ENCODE peak calls at places on chromosomes 5 and 9, in four cellular contexts. One of them, this sample, is unnamed.

GRCh38 chr5:77030097-77031071 is at the start of gene AGGF1:
- DNase-seq in AG08395: peak
- DNase-seq in activated CD8-positive, alpha-beta memory T cell treated with anti-CD3 and anti-CD28 coated beads, Interleukin-2, amount 50 U/mL, for 4 hours: peak
- DNase-seq in activated T-cell treated with anti-CD3 and anti-CD28 coated beads for 1 hour: peak
- DNase-seq in this sample: peak

GRCh38 chr5:68196876-68197275 is 18.7 kb upstream of the PIK3R1 start:
- DNase-seq in activated CD8-positive, alpha-beta memory T cell treated with anti-CD3 and anti-CD28 coated beads, Interleukin-2, amount 50 U/mL, for 4 hours: no peak
- DNase-seq in AG08395: no peak
- DNase-seq in activated T-cell treated with anti-CD3 and anti-CD28 coated beads for 1 hour: no peak
- DNase-seq in this sample: no peak

GRCh38 chr9:32839486-32839885 is 56.1 kb downstream of the TMEM215 start:
- DNase-seq in AG08395: no peak
- DNase-seq in activated T-cell treated with anti-CD3 and anti-CD28 coated beads for 1 hour: no peak
- DNase-seq in activated CD8-positive, alpha-beta memory T cell treated with anti-CD3 and anti-CD28 coated beads, Interleukin-2, amount 50 U/mL, for 4 hours: no peak
- DNase-seq in this sample: no peak

GRCh38 chr9:131700076-131700475 is 39.8 kb downstream of the RAPGEF1 start:
- DNase-seq in activated T-cell treated with anti-CD3 and anti-CD28 coated beads for 1 hour: no peak
- DNase-seq in AG08395: no peak
- DNase-seq in activated CD8-positive, alpha-beta memory T cell treated with anti-CD3 and anti-CD28 coated beads, Interleukin-2, amount 50 U/mL, for 4 hours: no peak
- DNase-seq in this sample: no peak

GRCh38 chr9:117775576-117775975 is 71.4 kb downstream of the TLR4 start:
- DNase-seq in activated CD8-positive, alpha-beta memory T cell treated with anti-CD3 and anti-CD28 coated beads, Interleukin-2, amount 50 U/mL, for 4 hours: no peak
- DNase-seq in activated T-cell treated with anti-CD3 and anti-CD28 coated beads for 1 hour: no peak
- DNase-seq in AG08395: no peak
- DNase-seq in this sample: no peak

GRCh38 chr5:55003432-55004065 is 18.2 kb upstream of the ESM1 start:
- DNase-seq in AG08395: no peak
- DNase-seq in activated T-cell treated with anti-CD3 and anti-CD28 coated beads for 1 hour: no peak
- DNase-seq in activated CD8-positive, alpha-beta memory T cell treated with anti-CD3 and anti-CD28 coated beads, Interleukin-2, amount 50 U/mL, for 4 hours: no peak
- DNase-seq in this sample: no peak

GRCh38 chr9:111599092-111599947 is at the start of gene PTGR1:
- DNase-seq in activated T-cell treated with anti-CD3 and anti-CD28 coated beads for 1 hour: no peak
- DNase-seq in activated CD8-positive, alpha-beta memory T cell treated with anti-CD3 and anti-CD28 coated beads, Interleukin-2, amount 50 U/mL, for 4 hours: peak
- DNase-seq in AG08395: peak
- DNase-seq in this sample: no peak

GRCh38 chr9:127829205-127829935 is 25.1 kb downstream of the ENG start:
- DNase-seq in activated CD8-positive, alpha-beta memory T cell treated with anti-CD3 and anti-CD28 coated beads, Interleukin-2, amount 50 U/mL, for 4 hours: no peak
- DNase-seq in activated T-cell treated with anti-CD3 and anti-CD28 coated beads for 1 hour: no peak
- DNase-seq in AG08395: no peak
- DNase-seq in this sample: no peak

GRCh38 chr5:149434162-149435014 is 55.3 kb upstream of the IL17B start:
- DNase-seq in activated CD8-positive, alpha-beta memory T cell treated with anti-CD3 and anti-CD28 coated beads, Interleukin-2, amount 50 U/mL, for 4 hours: peak
- DNase-seq in AG08395: peak
- DNase-seq in activated T-cell treated with anti-CD3 and anti-CD28 coated beads for 1 hour: peak
- DNase-seq in this sample: peak

GRCh38 chr9:36855443-36856315 is 178.4 kb downstream of the PAX5 start:
- DNase-seq in AG08395: no peak
- DNase-seq in activated T-cell treated with anti-CD3 and anti-CD28 coated beads for 1 hour: no peak
- DNase-seq in activated CD8-positive, alpha-beta memory T cell treated with anti-CD3 and anti-CD28 coated beads, Interleukin-2, amount 50 U/mL, for 4 hours: no peak
- DNase-seq in this sample: no peak

GRCh38 chr9:109213300-109214121 is 46.5 kb upstream of the FRRS1L start:
- DNase-seq in AG08395: no peak
- DNase-seq in activated T-cell treated with anti-CD3 and anti-CD28 coated beads for 1 hour: no peak
- DNase-seq in activated CD8-positive, alpha-beta memory T cell treated with anti-CD3 and anti-CD28 coated beads, Interleukin-2, amount 50 U/mL, for 4 hours: no peak
- DNase-seq in this sample: no peak

GRCh38 chr9:79555474-79555873 is 16.3 kb upstream of the TLE4 start:
- DNase-seq in activated T-cell treated with anti-CD3 and anti-CD28 coated beads for 1 hour: no peak
- DNase-seq in AG08395: no peak
- DNase-seq in activated CD8-positive, alpha-beta memory T cell treated with anti-CD3 and anti-CD28 coated beads, Interleukin-2, amount 50 U/mL, for 4 hours: no peak
- DNase-seq in this sample: no peak

GRCh38 chr9:137136261-137136925 is 2.6 kb upstream of the GRIN1 start:
- DNase-seq in AG08395: no peak
- DNase-seq in activated T-cell treated with anti-CD3 and anti-CD28 coated beads for 1 hour: no peak
- DNase-seq in activated CD8-positive, alpha-beta memory T cell treated with anti-CD3 and anti-CD28 coated beads, Interleukin-2, amount 50 U/mL, for 4 hours: no peak
- DNase-seq in this sample: no peak

GRCh38 chr5:135188233-135188909 is 154.3 kb upstream of the PITX1 start:
- DNase-seq in AG08395: no peak
- DNase-seq in activated CD8-positive, alpha-beta memory T cell treated with anti-CD3 and anti-CD28 coated beads, Interleukin-2, amount 50 U/mL, for 4 hours: no peak
- DNase-seq in activated T-cell treated with anti-CD3 and anti-CD28 coated beads for 1 hour: no peak
- DNase-seq in this sample: no peak

GRCh38 chr9:2469681-2470141 is 151.9 kb upstream of the VLDLR start:
- DNase-seq in activated CD8-positive, alpha-beta memory T cell treated with anti-CD3 and anti-CD28 coated beads, Interleukin-2, amount 50 U/mL, for 4 hours: no peak
- DNase-seq in AG08395: peak
- DNase-seq in activated T-cell treated with anti-CD3 and anti-CD28 coated beads for 1 hour: no peak
- DNase-seq in this sample: no peak

GRCh38 chr5:27315541-27316282 is 277.3 kb upstream of the CDH9 start:
- DNase-seq in activated CD8-positive, alpha-beta memory T cell treated with anti-CD3 and anti-CD28 coated beads, Interleukin-2, amount 50 U/mL, for 4 hours: no peak
- DNase-seq in AG08395: peak
- DNase-seq in activated T-cell treated with anti-CD3 and anti-CD28 coated beads for 1 hour: no peak
- DNase-seq in this sample: no peak

GRCh38 chr5:74075900-74076484 is 450.0 kb downstream of the ARHGEF28 start:
- DNase-seq in AG08395: no peak
- DNase-seq in activated T-cell treated with anti-CD3 and anti-CD28 coated beads for 1 hour: no peak
- DNase-seq in activated CD8-positive, alpha-beta memory T cell treated with anti-CD3 and anti-CD28 coated beads, Interleukin-2, amount 50 U/mL, for 4 hours: no peak
- DNase-seq in this sample: no peak

GRCh38 chr9:112489876-112490661 is 3.4 kb downstream of the KIAA1958 start:
- DNase-seq in activated T-cell treated with anti-CD3 and anti-CD28 coated beads for 1 hour: no peak
- DNase-seq in AG08395: no peak
- DNase-seq in activated CD8-positive, alpha-beta memory T cell treated with anti-CD3 and anti-CD28 coated beads, Interleukin-2, amount 50 U/mL, for 4 hours: no peak
- DNase-seq in this sample: no peak

GRCh38 chr9:14345586-14346237 is 31.8 kb upstream of the NFIB start:
- DNase-seq in activated T-cell treated with anti-CD3 and anti-CD28 coated beads for 1 hour: no peak
- DNase-seq in AG08395: no peak
- DNase-seq in activated CD8-positive, alpha-beta memory T cell treated with anti-CD3 and anti-CD28 coated beads, Interleukin-2, amount 50 U/mL, for 4 hours: no peak
- DNase-seq in this sample: no peak

GRCh38 chr9:134010774-134011173 is 14.5 kb upstream of the BRD3OS start:
- DNase-seq in activated T-cell treated with anti-CD3 and anti-CD28 coated beads for 1 hour: no peak
- DNase-seq in AG08395: peak
- DNase-seq in activated CD8-positive, alpha-beta memory T cell treated with anti-CD3 and anti-CD28 coated beads, Interleukin-2, amount 50 U/mL, for 4 hours: no peak
- DNase-seq in this sample: no peak

GRCh38 chr5:73441377-73441776 is 7.2 kb downstream of the FOXD1 start:
- DNase-seq in AG08395: no peak
- DNase-seq in activated CD8-positive, alpha-beta memory T cell treated with anti-CD3 and anti-CD28 coated beads, Interleukin-2, amount 50 U/mL, for 4 hours: no peak
- DNase-seq in activated T-cell treated with anti-CD3 and anti-CD28 coated beads for 1 hour: no peak
- DNase-seq in this sample: no peak

GRCh38 chr9:37399336-37399735 is 23.2 kb upstream of the GRHPR start:
- DNase-seq in activated T-cell treated with anti-CD3 and anti-CD28 coated beads for 1 hour: no peak
- DNase-seq in AG08395: no peak
- DNase-seq in activated CD8-positive, alpha-beta memory T cell treated with anti-CD3 and anti-CD28 coated beads, Interleukin-2, amount 50 U/mL, for 4 hours: no peak
- DNase-seq in this sample: no peak

GRCh38 chr9:20408513-20408912 is 213.8 kb downstream of the MLLT3 start:
- DNase-seq in activated CD8-positive, alpha-beta memory T cell treated with anti-CD3 and anti-CD28 coated beads, Interleukin-2, amount 50 U/mL, for 4 hours: no peak
- DNase-seq in AG08395: no peak
- DNase-seq in activated T-cell treated with anti-CD3 and anti-CD28 coated beads for 1 hour: no peak
- DNase-seq in this sample: no peak

GRCh38 chr9:76441551-76442322 is 17.2 kb upstream of the GCNT1 start:
- DNase-seq in activated CD8-positive, alpha-beta memory T cell treated with anti-CD3 and anti-CD28 coated beads, Interleukin-2, amount 50 U/mL, for 4 hours: no peak
- DNase-seq in AG08395: peak
- DNase-seq in activated T-cell treated with anti-CD3 and anti-CD28 coated beads for 1 hour: no peak
- DNase-seq in this sample: peak

GRCh38 chr5:157312492-157312891 is 46.6 kb downstream of the CYFIP2 start:
- DNase-seq in AG08395: peak
- DNase-seq in activated CD8-positive, alpha-beta memory T cell treated with anti-CD3 and anti-CD28 coated beads, Interleukin-2, amount 50 U/mL, for 4 hours: peak
- DNase-seq in activated T-cell treated with anti-CD3 and anti-CD28 coated beads for 1 hour: peak
- DNase-seq in this sample: peak

GRCh38 chr9:91960367-91960766 is 10.3 kb upstream of the ROR2 start:
- DNase-seq in activated CD8-positive, alpha-beta memory T cell treated with anti-CD3 and anti-CD28 coated beads, Interleukin-2, amount 50 U/mL, for 4 hours: no peak
- DNase-seq in AG08395: no peak
- DNase-seq in activated T-cell treated with anti-CD3 and anti-CD28 coated beads for 1 hour: no peak
- DNase-seq in this sample: no peak